ENCODE peak calls at places on chromosomes 13 and 19, in five cellular contexts. I, C, U, N and X are unnamed samples.

GRCh38 chr19:5880604-5881078 is 10.3 kb upstream of the FUT5 start:
- DNase-seq in I (peak), N (peak), C (peak), U (peak), X (no peak)

GRCh38 chr13:99208185-99208584 is 7.5 kb downstream of the UBAC2 start:
- DNase-seq in N (no peak), I (no peak), U (no peak), C (no peak), X (no peak)

GRCh38 chr19:3743486-3743885 is 18.0 kb downstream of the APBA3 start:
- DNase-seq in N (peak), U (no peak), C (no peak), I (peak), X (no peak)

GRCh38 chr19:17579523-17580244 is 24.2 kb downstream of the COLGALT1 start:
- DNase-seq in I (peak), N (peak), C (no peak), U (peak), X (peak)

GRCh38 chr13:40120288-40120687 is 464.8 kb downstream of the COG6 start:
- DNase-seq in I (peak), U (peak), C (no peak), N (peak), X (no peak)

GRCh38 chr13:107099661-107100060 is 531.7 kb upstream of the ARGLU1 start:
- DNase-seq in C (no peak), U (no peak), I (peak), N (peak), X (no peak)

GRCh38 chr19:7188682-7189629 is 105.3 kb downstream of the INSR start:
- DNase-seq in C (no peak), I (peak), N (no peak), U (no peak), X (no peak)

GRCh38 chr13:76845865-76846264 is 40.3 kb downstream of the KCTD12 start:
- DNase-seq in I (no peak), C (no peak), N (no peak), U (no peak), X (no peak)

GRCh38 chr13:105410602-105411001 is 1124.9 kb downstream of the EFNB2 start:
- DNase-seq in U (peak), C (peak), I (peak), N (peak), X (peak)

GRCh38 chr13:57716295-57716694 is 84.8 kb downstream of the PCDH17 start:
- DNase-seq in U (no peak), I (no peak), C (no peak), N (no peak), X (no peak)

DNA sequence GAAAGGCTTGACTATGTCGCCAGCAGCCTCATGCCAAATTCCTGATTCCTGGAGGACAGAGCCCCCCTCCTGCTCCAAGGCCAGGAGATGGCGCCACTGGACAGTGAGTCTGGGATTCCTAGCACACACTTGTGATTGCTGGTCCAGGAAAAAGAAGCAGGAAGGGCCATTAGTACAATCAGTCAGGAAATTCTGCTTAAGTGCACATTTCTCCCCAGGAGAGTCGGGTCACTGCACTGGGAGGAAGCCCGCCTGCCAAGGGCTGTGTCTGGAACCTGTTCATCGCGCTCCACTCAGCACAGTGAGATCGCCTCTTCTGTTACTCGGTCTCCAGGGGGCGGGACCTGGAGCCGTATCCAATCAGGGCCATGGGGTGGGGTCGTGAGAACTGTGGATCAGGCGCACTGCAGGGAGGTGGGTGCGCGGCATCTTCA is 65.1 kb downstream of the ZNF823 start:
- DNase-seq in I (peak), U (peak), N (peak), C (peak), X (no peak)
- TF ChIP-seq CTCF in I (peak), U (peak), N (peak), C (peak), X (no peak)

GRCh38 chr19:16057062-16057461 is 19.2 kb upstream of the TPM4 start:
- DNase-seq in U (no peak), N (no peak), C (no peak), I (no peak), X (no peak)

GRCh38 chr19:16051254-16052025 is 24.9 kb upstream of the TPM4 start:
- DNase-seq in C (no peak), U (peak), I (peak), N (no peak), X (no peak)

GRCh38 chr19:16048583-16048982 is 27.7 kb upstream of the TPM4 start:
- DNase-seq in C (no peak), N (no peak), U (no peak), I (no peak), X (no peak)

GRCh38 chr19:16052353-16052752 is 23.9 kb upstream of the TPM4 start:
- DNase-seq in C (no peak), I (no peak), N (no peak), U (no peak), X (no peak)
- TF ChIP-seq CTCF in C (no peak), I (no peak), N (no peak), U (peak), X (no peak)

GRCh38 chr19:19224852-19225494 is 13.2 kb downstream of the NCAN start:
- DNase-seq in I (peak), C (peak), N (peak), U (peak), X (peak)
- TF ChIP-seq CTCF in I (peak), C (no peak), N (peak), U (peak), X (peak)

GRCh38 chr13:110089815-110090214 is 217.1 kb downstream of the COL4A1 start:
- DNase-seq in N (peak), C (no peak), I (no peak), U (no peak), X (no peak)
- TF ChIP-seq CTCF in N (peak), C (no peak), I (peak), U (peak), X (no peak)

DNA sequence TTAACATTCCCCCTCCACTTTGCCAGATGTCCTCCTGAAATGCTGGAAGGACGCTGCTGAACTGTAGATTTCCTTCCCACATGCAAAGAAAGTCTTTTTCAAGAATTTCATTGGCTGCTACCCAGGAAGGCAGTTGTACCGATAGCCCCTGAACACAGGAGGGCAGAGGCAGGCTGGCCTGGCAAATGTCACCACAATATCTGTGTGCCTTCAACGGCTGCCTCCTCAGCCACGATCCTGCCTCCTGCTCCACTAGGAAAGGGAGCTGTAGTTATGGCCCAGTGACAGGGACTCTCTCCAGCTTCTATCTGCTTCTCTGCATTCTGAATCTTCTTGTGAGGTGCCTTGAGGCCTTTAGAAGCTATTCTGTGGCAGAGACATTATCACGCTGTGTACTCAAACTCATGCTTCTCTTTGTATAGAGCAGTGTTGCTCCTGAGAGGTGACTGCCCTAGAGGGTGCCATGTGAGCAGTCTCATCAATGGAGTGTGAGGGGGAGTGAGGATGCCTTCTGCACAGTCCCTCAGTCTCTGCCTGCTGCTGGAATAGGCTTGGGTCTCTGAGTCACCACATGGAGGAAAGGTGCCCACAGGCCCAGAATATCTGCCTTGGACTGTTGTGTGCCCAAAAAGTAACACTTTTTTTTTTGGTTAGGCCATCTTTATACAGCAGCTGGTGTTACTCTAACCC is 279.8 kb downstream of the DNAJC15 start:
- DNase-seq in U (peak), I (peak), C (peak), N (peak), X (peak)
- TF ChIP-seq CTCF in U (peak), I (peak), C (peak), N (peak), X (no peak)

DNA sequence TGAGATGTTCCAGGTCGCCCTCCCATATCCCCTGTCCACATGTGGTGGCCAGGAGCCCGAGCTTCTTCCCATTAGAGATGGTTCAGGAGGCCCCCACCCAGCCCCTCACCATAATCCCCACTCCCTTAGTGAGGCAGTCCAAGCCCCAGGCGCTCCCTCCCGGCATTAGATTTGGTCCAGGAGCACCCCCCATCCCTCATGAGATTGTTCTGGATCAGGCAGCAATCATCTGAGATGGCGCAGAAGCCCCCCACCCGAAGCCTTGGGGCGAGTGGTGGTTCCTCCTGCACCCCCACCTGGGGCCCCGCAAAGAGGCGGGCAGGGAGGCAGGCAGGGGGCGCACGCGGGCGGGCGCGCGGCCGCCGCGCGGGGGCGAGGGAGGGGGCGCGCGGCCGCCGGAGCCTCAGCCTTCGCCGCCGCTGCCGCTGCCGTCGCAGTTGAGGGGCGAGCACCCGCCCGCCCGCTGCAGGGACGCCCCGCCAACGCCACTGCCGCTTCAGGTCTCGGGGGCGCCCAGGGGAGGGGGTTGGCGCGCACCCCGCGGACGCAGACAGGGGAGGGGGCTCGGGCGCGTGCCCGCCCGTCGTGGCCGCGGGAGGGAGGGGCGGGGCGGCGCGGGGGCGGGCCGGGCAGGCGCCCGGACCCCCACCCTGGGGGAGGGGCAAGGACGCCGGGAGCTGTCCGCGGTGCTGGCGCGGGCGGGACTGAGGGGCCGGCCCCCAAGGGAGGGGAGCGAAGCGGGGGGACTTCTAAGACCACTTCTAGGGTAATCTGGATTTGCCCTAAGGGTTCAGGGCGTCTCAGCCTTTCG is 46.4 kb upstream of the SHKBP1 start:
- DNase-seq in C (no peak), I (no peak), N (peak), U (no peak), X (peak)
- TF ChIP-seq CTCF in C (no peak), I (no peak), N (no peak), U (peak), X (peak)

GRCh38 chr13:24149306-24150032 is 11.1 kb upstream of the SPATA13 start:
- DNase-seq in U (peak), C (no peak), I (peak), N (peak), X (no peak)
- TF ChIP-seq CTCF in U (no peak), C (no peak), I (no peak), N (no peak), X (no peak)

GRCh38 chr19:43684326-43684725 is 14.4 kb upstream of the PLAUR start:
- DNase-seq in C (no peak), N (no peak), I (no peak), U (no peak), X (no peak)

GRCh38 chr19:43682824-43683661 is 13.1 kb upstream of the PLAUR start:
- DNase-seq in U (no peak), N (no peak), I (no peak), C (no peak), X (no peak)

GRCh38 chr19:43678512-43678911 is 8.5 kb upstream of the PLAUR start:
- DNase-seq in C (no peak), U (no peak), N (no peak), I (no peak), X (no peak)

GRCh38 chr19:43683905-43684304 is 13.9 kb upstream of the PLAUR start:
- DNase-seq in C (no peak), I (no peak), N (no peak), U (no peak), X (no peak)

DNA sequence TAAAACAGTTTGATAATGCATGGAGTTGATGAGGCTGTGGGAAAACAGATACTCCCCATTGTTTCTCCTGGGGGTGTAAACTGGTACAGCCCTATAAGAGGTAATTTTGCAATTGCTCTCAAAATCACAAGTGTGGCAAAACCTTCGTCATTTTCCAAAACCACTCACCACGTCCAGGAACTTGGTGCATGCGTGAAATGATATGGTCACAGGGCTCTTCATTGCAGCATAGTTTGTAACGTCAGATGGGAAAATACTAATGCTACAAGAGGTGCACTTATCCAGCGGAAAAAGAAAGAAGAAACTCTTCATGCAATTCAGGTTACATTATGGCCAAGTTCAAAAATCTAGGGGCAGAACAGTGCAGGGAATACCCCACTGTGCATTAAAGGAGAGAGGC is 11.9 kb upstream of the PLAUR start:
- DNase-seq in I (no peak), C (no peak), U (no peak), N (no peak), X (no peak)
- TF ChIP-seq CTCF in I (no peak), C (no peak), U (no peak), N (no peak), X (no peak)